ENCODE peak calls at places on chromosome 12, in four cellular contexts. Q is T-cell; P is stimulated activated CD8-positive, alpha-beta memory T cell treated with anti-CD3 and anti-CD28 coated beads, Interleukin-12 subunit alpha, Interleukin-12 subunit beta, amount 100 ng/mL, for 1 hour; X is neuronal stem cell. U is an unnamed sample.

GRCh38 chr12:44812062-44812461 is 64.1 kb downstream of the NELL2 start:
- DNase-seq in P (peak), X (no peak), Q (no peak), U (no peak)

GRCh38 chr12:62785941-62786559 is 148.9 kb downstream of the PPM1H start:
- DNase-seq in X (no peak), Q (no peak), P (no peak), U (no peak)

GRCh38 chr12:131012279-131013069 is 58.8 kb downstream of the ADGRD1 start:
- DNase-seq in P (no peak), Q (no peak), X (no peak), U (no peak)

GRCh38 chr12:30985814-30986452 is 59.4 kb downstream of the TSPAN11 start:
- DNase-seq in P (no peak), X (peak), Q (no peak), U (no peak)

GRCh38 chr12:25436206-25436912 is 116.7 kb downstream of the LMNTD1 start:
- DNase-seq in P (peak), X (peak), Q (no peak), U (peak)

GRCh38 chr12:57715786-57716185 is 21.9 kb downstream of the OS9 start:
- DNase-seq in Q (no peak), X (no peak), P (no peak), U (no peak)

GRCh38 chr12:109433618-109434017 is 43.5 kb downstream of the KCTD10 start:
- DNase-seq in X (no peak), P (no peak), Q (no peak), U (no peak)

GRCh38 chr12:117097159-117097558 is 2.1 kb downstream of the TESC start:
- DNase-seq in X (no peak), P (no peak), Q (no peak), U (no peak)

GRCh38 chr12:32568241-32568640 is 110.9 kb upstream of the DNM1L start:
- DNase-seq in X (no peak), P (no peak), Q (no peak), U (peak)

GRCh38 chr12:104971276-104971675 is 13.2 kb upstream of the SLC41A2 start:
- DNase-seq in X (no peak), P (no peak), Q (no peak), U (no peak)

GRCh38 chr12:92628476-92628875 is 74.3 kb upstream of the PLEKHG7 start:
- DNase-seq in Q (no peak), X (no peak), P (no peak), U (no peak)